ENCODE peak calls at places on chromosomes 4 and X, in five cellular contexts. One of them, this sample, is unnamed.

GRCh38 chrX:15761564-15762191 is 23.6 kb downstream of the CA5B start:
- DNase-seq in colonic mucosa: peak
- DNase-seq in mesendoderm: peak
- DNase-seq in pancreas: no peak
- DNase-seq in neural progenitor cell: peak
- DNase-seq in this sample: peak

GRCh38 chr4:186227744-186228513 is 622 bp downstream of the KLKB1 start:
- DNase-seq in pancreas: no peak
- DNase-seq in mesendoderm: no peak
- DNase-seq in colonic mucosa: no peak
- DNase-seq in neural progenitor cell: no peak
- DNase-seq in this sample: no peak

GRCh38 chr4:147683172-147683571 is 791 bp downstream of the PRMT9 start:
- DNase-seq in colonic mucosa: peak
- DNase-seq in mesendoderm: peak
- DNase-seq in pancreas: no peak
- DNase-seq in neural progenitor cell: peak
- DNase-seq in this sample: no peak

GRCh38 chr4:17616283-17616682 is 1.8 kb downstream of the MED28 start:
- DNase-seq in pancreas: no peak
- DNase-seq in mesendoderm: no peak
- DNase-seq in colonic mucosa: no peak
- DNase-seq in neural progenitor cell: no peak
- DNase-seq in this sample: no peak

GRCh38 chrX:43958529-43958928 is 14.7 kb downstream of the NDP start:
- DNase-seq in colonic mucosa: peak
- DNase-seq in mesendoderm: peak
- DNase-seq in pancreas: no peak
- DNase-seq in neural progenitor cell: peak
- DNase-seq in this sample: peak

GRCh38 chrX:23662853-23663252 is 4.4 kb upstream of the PRDX4 start:
- DNase-seq in neural progenitor cell: no peak
- DNase-seq in mesendoderm: no peak
- DNase-seq in pancreas: no peak
- DNase-seq in colonic mucosa: no peak
- DNase-seq in this sample: no peak

GRCh38 chrX:31435592-31435991 is 363.8 kb upstream of the FTHL17 start:
- DNase-seq in neural progenitor cell: peak
- DNase-seq in colonic mucosa: peak
- DNase-seq in pancreas: no peak
- DNase-seq in mesendoderm: peak
- DNase-seq in this sample: no peak

GRCh38 chrX:10119399-10119990 is 37.3 kb upstream of the CLCN4 start:
- DNase-seq in colonic mucosa: peak
- DNase-seq in neural progenitor cell: peak
- DNase-seq in pancreas: peak
- DNase-seq in mesendoderm: peak
- DNase-seq in this sample: peak

GRCh38 chr4:93771640-93772411 is 56.7 kb upstream of the ATOH1 start:
- DNase-seq in mesendoderm: no peak
- DNase-seq in neural progenitor cell: no peak
- DNase-seq in pancreas: peak
- DNase-seq in colonic mucosa: peak
- DNase-seq in this sample: no peak

GRCh38 chrX:9148626-9149385 is 114.9 kb upstream of the FAM9B start:
- DNase-seq in neural progenitor cell: peak
- DNase-seq in mesendoderm: peak
- DNase-seq in colonic mucosa: no peak
- DNase-seq in pancreas: no peak
- DNase-seq in this sample: no peak

GRCh38 chr4:151743894-151744293 is 16.9 kb downstream of the GATB start:
- DNase-seq in mesendoderm: no peak
- DNase-seq in neural progenitor cell: no peak
- DNase-seq in colonic mucosa: no peak
- DNase-seq in pancreas: no peak
- DNase-seq in this sample: no peak

DNA sequence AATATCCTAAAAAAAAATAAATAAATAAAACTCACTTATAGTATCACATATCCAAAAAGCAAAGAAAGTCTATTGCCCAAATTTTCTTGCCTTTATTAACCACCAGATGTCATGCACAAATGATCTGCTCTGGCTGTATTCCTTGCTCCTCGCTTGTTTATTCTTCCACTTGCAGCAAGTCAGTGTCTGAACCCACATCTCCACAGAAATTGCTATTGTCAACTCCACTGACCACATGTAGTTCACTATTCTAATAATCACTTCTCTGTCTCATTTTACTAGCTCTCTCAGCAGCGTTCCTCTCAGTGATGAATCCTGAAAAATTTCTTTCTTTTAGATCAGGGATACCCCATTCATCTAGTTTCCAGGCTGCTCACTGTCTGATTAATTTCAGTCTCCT is 29.3 kb upstream of the CXXC4 start:
- DNase-seq in colonic mucosa: no peak
- DNase-seq in neural progenitor cell: no peak
- DNase-seq in pancreas: no peak
- DNase-seq in mesendoderm: no peak
- DNase-seq in this sample: no peak
- H3K4me3 ChIP-seq in colonic mucosa: no peak
- H3K4me3 ChIP-seq in neural progenitor cell: no peak
- H3K4me3 ChIP-seq in pancreas: no peak
- H3K4me3 ChIP-seq in mesendoderm: no peak
- H3K4me3 ChIP-seq in this sample: no peak

GRCh38 chr4:7978489-7978888 is 38.8 kb upstream of the AFAP1 start:
- DNase-seq in colonic mucosa: peak
- DNase-seq in mesendoderm: peak
- DNase-seq in neural progenitor cell: no peak
- DNase-seq in pancreas: no peak
- DNase-seq in this sample: no peak
- H3K27ac ChIP-seq in colonic mucosa: peak
- H3K27ac ChIP-seq in mesendoderm: no peak
- H3K27ac ChIP-seq in neural progenitor cell: no peak
- H3K27ac ChIP-seq in pancreas: no peak
- H3K27ac ChIP-seq in this sample: no peak

DNA sequence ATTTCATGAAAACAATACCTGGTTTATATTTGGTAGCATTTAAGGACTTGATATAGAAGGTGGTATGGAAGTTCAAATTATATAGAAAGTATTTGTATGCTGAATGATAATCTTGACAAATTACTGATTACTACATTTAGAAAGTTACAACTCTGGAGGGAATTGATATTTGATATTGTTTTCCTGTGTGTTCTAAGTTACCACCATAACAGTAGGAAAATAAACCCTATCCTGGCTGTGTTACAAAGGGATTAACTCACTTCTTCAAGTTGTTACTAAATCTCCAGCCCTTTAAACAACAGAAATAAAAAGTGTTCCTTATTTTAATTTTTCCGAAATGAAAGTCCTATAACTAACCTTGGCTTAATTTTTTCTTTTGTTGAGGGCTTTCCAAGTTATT is 36.6 kb downstream of the FHL1 start:
- DNase-seq in mesendoderm: no peak
- DNase-seq in colonic mucosa: no peak
- DNase-seq in pancreas: no peak
- DNase-seq in neural progenitor cell: no peak
- DNase-seq in this sample: no peak
- H3K4me3 ChIP-seq in mesendoderm: no peak
- H3K4me3 ChIP-seq in colonic mucosa: no peak
- H3K4me3 ChIP-seq in pancreas: no peak
- H3K4me3 ChIP-seq in neural progenitor cell: no peak
- H3K4me3 ChIP-seq in this sample: no peak

DNA sequence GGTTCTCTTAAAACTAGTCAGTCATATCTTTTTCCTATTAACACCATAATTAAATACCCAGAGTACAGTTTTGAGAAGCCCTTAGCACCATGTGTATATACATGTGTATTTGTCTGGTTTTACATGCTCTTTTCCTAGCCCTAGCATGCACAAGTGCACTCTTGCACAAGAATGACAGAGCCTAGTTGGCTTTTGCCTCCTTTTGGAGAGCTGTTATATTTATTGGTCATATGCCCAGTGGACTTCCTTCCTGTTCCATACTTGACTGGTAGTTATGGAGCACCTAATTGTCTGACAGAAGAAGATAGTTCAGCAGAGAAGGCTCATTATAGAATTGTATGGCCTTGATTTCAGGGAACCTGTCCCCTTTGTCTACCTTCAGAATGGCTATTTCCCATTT is 155.6 kb downstream of the ARX start:
- DNase-seq in pancreas: no peak
- DNase-seq in mesendoderm: no peak
- DNase-seq in colonic mucosa: no peak
- DNase-seq in neural progenitor cell: no peak
- DNase-seq in this sample: no peak
- H3K27ac ChIP-seq in pancreas: no peak
- H3K27ac ChIP-seq in mesendoderm: no peak
- H3K27ac ChIP-seq in colonic mucosa: no peak
- H3K27ac ChIP-seq in neural progenitor cell: no peak
- H3K27ac ChIP-seq in this sample: no peak

GRCh38 chrX:3348191-3348590 is 1.7 kb upstream of the MXRA5 start:
- DNase-seq in mesendoderm: no peak
- DNase-seq in neural progenitor cell: no peak
- DNase-seq in pancreas: no peak
- DNase-seq in colonic mucosa: no peak
- DNase-seq in this sample: no peak

GRCh38 chrX:3351287-3351686 is 4.8 kb upstream of the MXRA5 start:
- DNase-seq in colonic mucosa: no peak
- DNase-seq in pancreas: no peak
- DNase-seq in neural progenitor cell: no peak
- DNase-seq in mesendoderm: no peak
- DNase-seq in this sample: no peak

GRCh38 chrX:3345281-3346081 is 971 bp downstream of the MXRA5 start:
- DNase-seq in pancreas: peak
- DNase-seq in mesendoderm: peak
- DNase-seq in colonic mucosa: peak
- DNase-seq in neural progenitor cell: peak
- DNase-seq in this sample: no peak

GRCh38 chrX:3346436-3347329 is at the start of gene MXRA5:
- DNase-seq in colonic mucosa: no peak
- DNase-seq in neural progenitor cell: peak
- DNase-seq in mesendoderm: peak
- DNase-seq in pancreas: peak
- DNase-seq in this sample: no peak
- H3K4me3 ChIP-seq in colonic mucosa: peak
- H3K4me3 ChIP-seq in neural progenitor cell: peak
- H3K4me3 ChIP-seq in mesendoderm: peak
- H3K4me3 ChIP-seq in pancreas: peak
- H3K4me3 ChIP-seq in this sample: no peak

This sample was measured in CD8-positive, alpha-beta memory T cell.